ENCODE peak calls at places on chromosomes 6 and 20, in five cellular contexts. G is EL, U is retina, N is WTC11, R is endothelial cell. P is an unnamed sample.

GRCh38 chr20:48096212-48096875 is 311.1 kb upstream of the SULF2 start:
- DNase-seq in G (no peak), U (no peak), N (no peak), R (no peak), P (no peak)

GRCh38 chr6:110484321-110484720 is 7.9 kb upstream of the SLC22A16 start:
- DNase-seq in G (no peak), U (no peak), N (no peak), R (no peak), P (no peak)

GRCh38 chr6:143336446-143337152 is 113.9 kb downstream of the ADAT2 start:
- DNase-seq in G (peak; percentile 81), U (no peak), N (no peak), R (no peak), P (no peak)

GRCh38 chr6:79137671-79138070 is 59.6 kb upstream of the PHIP start:
- DNase-seq in G (no peak), U (no peak), N (no peak), R (no peak), P (no peak)

GRCh38 chr6:40347571-40348011 is 239.6 kb downstream of the LRFN2 start:
- DNase-seq in G (no peak), U (peak; percentile 7), N (no peak), R (no peak), P (no peak)

GRCh38 chr20:24027229-24027628 is 38.6 kb upstream of the GGTLC1 start:
- DNase-seq in G (no peak), U (no peak), N (no peak), R (no peak), P (no peak)

GRCh38 chr6:56259682-56260081 is 12.3 kb upstream of the COL21A1 start:
- DNase-seq in G (peak; percentile 13), U (no peak), N (no peak), R (no peak), P (no peak)

GRCh38 chr20:53222932-53223331 is 250.8 kb downstream of the TSHZ2 start:
- DNase-seq in G (no peak), U (no peak), N (no peak), R (no peak), P (no peak)

GRCh38 chr6:81818778-81819491 is 66.5 kb upstream of the TENT5A start:
- DNase-seq in G (no peak), U (no peak), N (no peak), R (no peak), P (no peak)

GRCh38 chr6:56962451-56962850 is 7.5 kb downstream of the BEND6 start:
- DNase-seq in G (peak; percentile 64), U (no peak), N (no peak), R (no peak), P (no peak)

GRCh38 chr6:13375360-13375878 is 47.1 kb upstream of the TBC1D7 start:
- DNase-seq in G (no peak), U (no peak), N (no peak), R (no peak), P (no peak)

GRCh38 chr6:36127462-36128016 is 2.8 kb upstream of the MAPK13 start:
- DNase-seq in G (peak; percentile 97), U (no peak), N (no peak), R (no peak), P (no peak)

GRCh38 chr20:25315418-25316210 is 67.7 kb downstream of the PYGB start:
- DNase-seq in G (peak; percentile 67), U (no peak), N (peak; percentile 6), R (no peak), P (no peak)